ENCODE peak calls at places on chromosomes 7 and 10, in nine cellular contexts. One of them, this sample, is unnamed.

GRCh38 chr7:157255201-157255606 is 81.6 kb upstream of the DNAJB6 start:
- DNase-seq in activated T-cell treated with anti-CD3 and anti-CD28 coated beads, Interleukin-2, amount 50 U/mL, for 72 hours: no peak
- DNase-seq in HCEC 1CT: no peak
- DNase-seq in astrocyte of the spinal cord: no peak
- DNase-seq in Peyer's patch: no peak
- DNase-seq in NCI-H446 treated with DMSO at 0.1 percent for 48 hours: no peak
- DNase-seq in hippocampal formation: no peak
- DNase-seq in posterior vena cava: no peak
- DNase-seq in retinal pigment epithelial cell: no peak
- DNase-seq in this sample: no peak

GRCh38 chr10:131681122-131681521 is 219.7 kb upstream of the PPP2R2D start:
- DNase-seq in hippocampal formation: no peak
- DNase-seq in HCEC 1CT: no peak
- DNase-seq in retinal pigment epithelial cell: no peak
- DNase-seq in astrocyte of the spinal cord: no peak
- DNase-seq in posterior vena cava: peak; percentile 32
- DNase-seq in NCI-H446 treated with DMSO at 0.1 percent for 48 hours: no peak
- DNase-seq in Peyer's patch: peak; percentile 29
- DNase-seq in activated T-cell treated with anti-CD3 and anti-CD28 coated beads, Interleukin-2, amount 50 U/mL, for 72 hours: no peak
- DNase-seq in this sample: no peak

GRCh38 chr7:21675255-21675654 is 132.4 kb downstream of the DNAH11 start:
- DNase-seq in NCI-H446 treated with DMSO at 0.1 percent for 48 hours: no peak
- DNase-seq in astrocyte of the spinal cord: no peak
- DNase-seq in hippocampal formation: no peak
- DNase-seq in Peyer's patch: no peak
- DNase-seq in posterior vena cava: no peak
- DNase-seq in activated T-cell treated with anti-CD3 and anti-CD28 coated beads, Interleukin-2, amount 50 U/mL, for 72 hours: no peak
- DNase-seq in HCEC 1CT: peak; percentile 8
- DNase-seq in retinal pigment epithelial cell: peak; percentile 75
- DNase-seq in this sample: no peak

GRCh38 chr10:132498562-132499366 is 38.8 kb upstream of the INPP5A start:
- DNase-seq in activated T-cell treated with anti-CD3 and anti-CD28 coated beads, Interleukin-2, amount 50 U/mL, for 72 hours: no peak
- DNase-seq in hippocampal formation: no peak
- DNase-seq in astrocyte of the spinal cord: no peak
- DNase-seq in posterior vena cava: peak; percentile 50
- DNase-seq in Peyer's patch: peak; percentile 22
- DNase-seq in HCEC 1CT: no peak
- DNase-seq in retinal pigment epithelial cell: no peak
- DNase-seq in NCI-H446 treated with DMSO at 0.1 percent for 48 hours: no peak
- DNase-seq in this sample: no peak

GRCh38 chr10:62214364-62214874 is 54.2 kb downstream of the RTKN2 start:
- DNase-seq in retinal pigment epithelial cell: no peak
- DNase-seq in posterior vena cava: no peak
- DNase-seq in hippocampal formation: no peak
- DNase-seq in activated T-cell treated with anti-CD3 and anti-CD28 coated beads, Interleukin-2, amount 50 U/mL, for 72 hours: no peak
- DNase-seq in Peyer's patch: no peak
- DNase-seq in astrocyte of the spinal cord: no peak
- DNase-seq in HCEC 1CT: no peak
- DNase-seq in NCI-H446 treated with DMSO at 0.1 percent for 48 hours: no peak
- DNase-seq in this sample: no peak

GRCh38 chr10:72316748-72317435 is 37.8 kb downstream of the DNAJB12 start:
- DNase-seq in HCEC 1CT: no peak
- DNase-seq in activated T-cell treated with anti-CD3 and anti-CD28 coated beads, Interleukin-2, amount 50 U/mL, for 72 hours: peak; percentile 63
- DNase-seq in hippocampal formation: peak; percentile 38
- DNase-seq in Peyer's patch: peak; percentile 85
- DNase-seq in retinal pigment epithelial cell: no peak
- DNase-seq in NCI-H446 treated with DMSO at 0.1 percent for 48 hours: no peak
- DNase-seq in astrocyte of the spinal cord: no peak
- DNase-seq in posterior vena cava: peak; percentile 88
- DNase-seq in this sample: no peak

GRCh38 chr7:12389089-12389700 is 14.5 kb downstream of the VWDE start:
- DNase-seq in astrocyte of the spinal cord: peak; percentile 70
- DNase-seq in retinal pigment epithelial cell: no peak
- DNase-seq in Peyer's patch: no peak
- DNase-seq in activated T-cell treated with anti-CD3 and anti-CD28 coated beads, Interleukin-2, amount 50 U/mL, for 72 hours: peak; percentile 41
- DNase-seq in posterior vena cava: no peak
- DNase-seq in HCEC 1CT: peak; percentile 65
- DNase-seq in NCI-H446 treated with DMSO at 0.1 percent for 48 hours: peak; percentile 30
- DNase-seq in hippocampal formation: no peak
- DNase-seq in this sample: peak; percentile 11

GRCh38 chr7:129607471-129608120 is 3.9 kb upstream of the NRF1 start:
- DNase-seq in NCI-H446 treated with DMSO at 0.1 percent for 48 hours: no peak
- DNase-seq in activated T-cell treated with anti-CD3 and anti-CD28 coated beads, Interleukin-2, amount 50 U/mL, for 72 hours: peak; percentile 63
- DNase-seq in retinal pigment epithelial cell: no peak
- DNase-seq in astrocyte of the spinal cord: peak; percentile 23
- DNase-seq in Peyer's patch: no peak
- DNase-seq in hippocampal formation: no peak
- DNase-seq in posterior vena cava: no peak
- DNase-seq in HCEC 1CT: peak; percentile 40
- DNase-seq in this sample: no peak

GRCh38 chr10:122033224-122033926 is 44.4 kb downstream of the TACC2 start:
- DNase-seq in Peyer's patch: no peak
- DNase-seq in NCI-H446 treated with DMSO at 0.1 percent for 48 hours: no peak
- DNase-seq in hippocampal formation: no peak
- DNase-seq in posterior vena cava: no peak
- DNase-seq in retinal pigment epithelial cell: no peak
- DNase-seq in activated T-cell treated with anti-CD3 and anti-CD28 coated beads, Interleukin-2, amount 50 U/mL, for 72 hours: no peak
- DNase-seq in astrocyte of the spinal cord: no peak
- DNase-seq in HCEC 1CT: no peak
- DNase-seq in this sample: no peak

GRCh38 chr10:95567903-95568630 is 6.9 kb upstream of the SORBS1 start:
- DNase-seq in hippocampal formation: no peak
- DNase-seq in astrocyte of the spinal cord: no peak
- DNase-seq in retinal pigment epithelial cell: no peak
- DNase-seq in activated T-cell treated with anti-CD3 and anti-CD28 coated beads, Interleukin-2, amount 50 U/mL, for 72 hours: no peak
- DNase-seq in posterior vena cava: no peak
- DNase-seq in HCEC 1CT: no peak
- DNase-seq in Peyer's patch: no peak
- DNase-seq in NCI-H446 treated with DMSO at 0.1 percent for 48 hours: no peak
- DNase-seq in this sample: no peak

GRCh38 chr7:100604976-100605911 is 3.1 kb downstream of the PCOLCE start:
- DNase-seq in activated T-cell treated with anti-CD3 and anti-CD28 coated beads, Interleukin-2, amount 50 U/mL, for 72 hours: peak; percentile 43
- DNase-seq in astrocyte of the spinal cord: peak; percentile 22
- DNase-seq in Peyer's patch: peak; percentile 71
- DNase-seq in posterior vena cava: no peak
- DNase-seq in HCEC 1CT: no peak
- DNase-seq in retinal pigment epithelial cell: no peak
- DNase-seq in hippocampal formation: no peak
- DNase-seq in NCI-H446 treated with DMSO at 0.1 percent for 48 hours: no peak
- DNase-seq in this sample: peak; percentile 11

GRCh38 chr7:100022621-100023020 is 7.2 kb downstream of the ZKSCAN1 start:
- DNase-seq in posterior vena cava: no peak
- DNase-seq in activated T-cell treated with anti-CD3 and anti-CD28 coated beads, Interleukin-2, amount 50 U/mL, for 72 hours: no peak
- DNase-seq in HCEC 1CT: no peak
- DNase-seq in NCI-H446 treated with DMSO at 0.1 percent for 48 hours: no peak
- DNase-seq in retinal pigment epithelial cell: no peak
- DNase-seq in Peyer's patch: no peak
- DNase-seq in hippocampal formation: no peak
- DNase-seq in astrocyte of the spinal cord: no peak
- DNase-seq in this sample: no peak

GRCh38 chr10:101139421-101139911 is 8.4 kb downstream of the TLX1 start:
- DNase-seq in NCI-H446 treated with DMSO at 0.1 percent for 48 hours: no peak
- DNase-seq in hippocampal formation: no peak
- DNase-seq in Peyer's patch: no peak
- DNase-seq in retinal pigment epithelial cell: no peak
- DNase-seq in activated T-cell treated with anti-CD3 and anti-CD28 coated beads, Interleukin-2, amount 50 U/mL, for 72 hours: no peak
- DNase-seq in HCEC 1CT: peak; percentile 53
- DNase-seq in posterior vena cava: no peak
- DNase-seq in astrocyte of the spinal cord: no peak
- DNase-seq in this sample: no peak

GRCh38 chr10:15780353-15781135 is 60.8 kb upstream of the ITGA8 start:
- DNase-seq in hippocampal formation: no peak
- DNase-seq in astrocyte of the spinal cord: no peak
- DNase-seq in HCEC 1CT: peak; percentile 58
- DNase-seq in NCI-H446 treated with DMSO at 0.1 percent for 48 hours: no peak
- DNase-seq in posterior vena cava: peak; percentile 83
- DNase-seq in Peyer's patch: no peak
- DNase-seq in activated T-cell treated with anti-CD3 and anti-CD28 coated beads, Interleukin-2, amount 50 U/mL, for 72 hours: no peak
- DNase-seq in retinal pigment epithelial cell: peak; percentile 43
- DNase-seq in this sample: no peak

GRCh38 chr10:124161212-124162000 is 68.0 kb upstream of the CHST15 start:
- DNase-seq in NCI-H446 treated with DMSO at 0.1 percent for 48 hours: no peak
- DNase-seq in hippocampal formation: no peak
- DNase-seq in posterior vena cava: peak; percentile 67
- DNase-seq in HCEC 1CT: no peak
- DNase-seq in retinal pigment epithelial cell: no peak
- DNase-seq in Peyer's patch: no peak
- DNase-seq in activated T-cell treated with anti-CD3 and anti-CD28 coated beads, Interleukin-2, amount 50 U/mL, for 72 hours: no peak
- DNase-seq in astrocyte of the spinal cord: no peak
- DNase-seq in this sample: no peak

GRCh38 chr7:4361774-4362173 is 320.3 kb upstream of the FOXK1 start:
- DNase-seq in NCI-H446 treated with DMSO at 0.1 percent for 48 hours: no peak
- DNase-seq in hippocampal formation: no peak
- DNase-seq in activated T-cell treated with anti-CD3 and anti-CD28 coated beads, Interleukin-2, amount 50 U/mL, for 72 hours: no peak
- DNase-seq in posterior vena cava: no peak
- DNase-seq in retinal pigment epithelial cell: no peak
- DNase-seq in Peyer's patch: no peak
- DNase-seq in astrocyte of the spinal cord: no peak
- DNase-seq in HCEC 1CT: no peak
- DNase-seq in this sample: no peak

GRCh38 chr10:6070647-6071046 is 8.5 kb upstream of the IL2RA start:
- DNase-seq in hippocampal formation: no peak
- DNase-seq in astrocyte of the spinal cord: no peak
- DNase-seq in activated T-cell treated with anti-CD3 and anti-CD28 coated beads, Interleukin-2, amount 50 U/mL, for 72 hours: peak; percentile 83
- DNase-seq in posterior vena cava: peak; percentile 58
- DNase-seq in Peyer's patch: no peak
- DNase-seq in NCI-H446 treated with DMSO at 0.1 percent for 48 hours: no peak
- DNase-seq in retinal pigment epithelial cell: no peak
- DNase-seq in HCEC 1CT: no peak
- DNase-seq in this sample: no peak

GRCh38 chr7:27723086-27723485 is 16.9 kb upstream of the TAX1BP1 start:
- DNase-seq in HCEC 1CT: peak; percentile 28
- DNase-seq in activated T-cell treated with anti-CD3 and anti-CD28 coated beads, Interleukin-2, amount 50 U/mL, for 72 hours: no peak
- DNase-seq in Peyer's patch: no peak
- DNase-seq in hippocampal formation: no peak
- DNase-seq in posterior vena cava: no peak
- DNase-seq in astrocyte of the spinal cord: peak; percentile 9
- DNase-seq in retinal pigment epithelial cell: no peak
- DNase-seq in NCI-H446 treated with DMSO at 0.1 percent for 48 hours: peak; percentile 81
- DNase-seq in this sample: no peak

GRCh38 chr10:42953684-42954674 is 122.9 kb upstream of the RET start:
- DNase-seq in hippocampal formation: no peak
- DNase-seq in astrocyte of the spinal cord: no peak
- DNase-seq in HCEC 1CT: no peak
- DNase-seq in posterior vena cava: peak; percentile 68
- DNase-seq in Peyer's patch: no peak
- DNase-seq in activated T-cell treated with anti-CD3 and anti-CD28 coated beads, Interleukin-2, amount 50 U/mL, for 72 hours: no peak
- DNase-seq in NCI-H446 treated with DMSO at 0.1 percent for 48 hours: no peak
- DNase-seq in retinal pigment epithelial cell: no peak
- DNase-seq in this sample: no peak

GRCh38 chr10:113665806-113666354 is 2.0 kb upstream of the NRAP start:
- DNase-seq in retinal pigment epithelial cell: peak; percentile 96
- DNase-seq in hippocampal formation: no peak
- DNase-seq in activated T-cell treated with anti-CD3 and anti-CD28 coated beads, Interleukin-2, amount 50 U/mL, for 72 hours: no peak
- DNase-seq in Peyer's patch: no peak
- DNase-seq in HCEC 1CT: peak; percentile 81
- DNase-seq in astrocyte of the spinal cord: peak; percentile 78
- DNase-seq in posterior vena cava: peak; percentile 83
- DNase-seq in NCI-H446 treated with DMSO at 0.1 percent for 48 hours: no peak
- DNase-seq in this sample: no peak

GRCh38 chr10:63421591-63421990 is 44.2 kb downstream of the JMJD1C start:
- DNase-seq in retinal pigment epithelial cell: no peak
- DNase-seq in NCI-H446 treated with DMSO at 0.1 percent for 48 hours: no peak
- DNase-seq in HCEC 1CT: no peak
- DNase-seq in posterior vena cava: no peak
- DNase-seq in astrocyte of the spinal cord: no peak
- DNase-seq in activated T-cell treated with anti-CD3 and anti-CD28 coated beads, Interleukin-2, amount 50 U/mL, for 72 hours: no peak
- DNase-seq in Peyer's patch: no peak
- DNase-seq in hippocampal formation: no peak
- DNase-seq in this sample: peak; percentile 14

GRCh38 chr10:100872034-100872791 is 40.5 kb upstream of the SLF2 start:
- DNase-seq in posterior vena cava: peak; percentile 73
- DNase-seq in activated T-cell treated with anti-CD3 and anti-CD28 coated beads, Interleukin-2, amount 50 U/mL, for 72 hours: peak; percentile 87
- DNase-seq in HCEC 1CT: peak; percentile 47
- DNase-seq in astrocyte of the spinal cord: peak; percentile 70
- DNase-seq in retinal pigment epithelial cell: no peak
- DNase-seq in Peyer's patch: no peak
- DNase-seq in hippocampal formation: no peak
- DNase-seq in NCI-H446 treated with DMSO at 0.1 percent for 48 hours: no peak
- DNase-seq in this sample: peak; percentile 23

GRCh38 chr7:22192778-22193177 is 164.2 kb downstream of the RAPGEF5 start:
- DNase-seq in HCEC 1CT: no peak
- DNase-seq in Peyer's patch: no peak
- DNase-seq in NCI-H446 treated with DMSO at 0.1 percent for 48 hours: no peak
- DNase-seq in retinal pigment epithelial cell: no peak
- DNase-seq in posterior vena cava: no peak
- DNase-seq in astrocyte of the spinal cord: no peak
- DNase-seq in hippocampal formation: no peak
- DNase-seq in activated T-cell treated with anti-CD3 and anti-CD28 coated beads, Interleukin-2, amount 50 U/mL, for 72 hours: no peak
- DNase-seq in this sample: no peak

GRCh38 chr7:94289071-94289470 is 105.6 kb upstream of the COL1A2 start:
- DNase-seq in astrocyte of the spinal cord: peak; percentile 90
- DNase-seq in posterior vena cava: peak; percentile 75
- DNase-seq in Peyer's patch: no peak
- DNase-seq in activated T-cell treated with anti-CD3 and anti-CD28 coated beads, Interleukin-2, amount 50 U/mL, for 72 hours: no peak
- DNase-seq in HCEC 1CT: peak; percentile 81
- DNase-seq in NCI-H446 treated with DMSO at 0.1 percent for 48 hours: peak; percentile 51
- DNase-seq in hippocampal formation: peak; percentile 36
- DNase-seq in retinal pigment epithelial cell: no peak
- DNase-seq in this sample: no peak

GRCh38 chr10:4294271-4294670 is 509.3 kb upstream of the KLF6 start:
- DNase-seq in HCEC 1CT: no peak
- DNase-seq in Peyer's patch: no peak
- DNase-seq in retinal pigment epithelial cell: no peak
- DNase-seq in hippocampal formation: no peak
- DNase-seq in astrocyte of the spinal cord: no peak
- DNase-seq in posterior vena cava: no peak
- DNase-seq in activated T-cell treated with anti-CD3 and anti-CD28 coated beads, Interleukin-2, amount 50 U/mL, for 72 hours: no peak
- DNase-seq in NCI-H446 treated with DMSO at 0.1 percent for 48 hours: no peak
- DNase-seq in this sample: no peak

GRCh38 chr7:1321411-1322239 is 89.0 kb downstream of the UNCX start:
- DNase-seq in astrocyte of the spinal cord: no peak
- DNase-seq in activated T-cell treated with anti-CD3 and anti-CD28 coated beads, Interleukin-2, amount 50 U/mL, for 72 hours: no peak
- DNase-seq in posterior vena cava: peak; percentile 76
- DNase-seq in hippocampal formation: no peak
- DNase-seq in HCEC 1CT: no peak
- DNase-seq in Peyer's patch: peak; percentile 15
- DNase-seq in retinal pigment epithelial cell: no peak
- DNase-seq in NCI-H446 treated with DMSO at 0.1 percent for 48 hours: no peak
- DNase-seq in this sample: no peak

GRCh38 chr10:123026266-123026665 is 17.5 kb downstream of the ACADSB start:
- DNase-seq in astrocyte of the spinal cord: no peak
- DNase-seq in HCEC 1CT: no peak
- DNase-seq in NCI-H446 treated with DMSO at 0.1 percent for 48 hours: no peak
- DNase-seq in posterior vena cava: no peak
- DNase-seq in hippocampal formation: no peak
- DNase-seq in activated T-cell treated with anti-CD3 and anti-CD28 coated beads, Interleukin-2, amount 50 U/mL, for 72 hours: no peak
- DNase-seq in Peyer's patch: no peak
- DNase-seq in retinal pigment epithelial cell: no peak
- DNase-seq in this sample: no peak

GRCh38 chr7:11567571-11567970 is 264.4 kb downstream of the THSD7A start:
- DNase-seq in hippocampal formation: no peak
- DNase-seq in Peyer's patch: no peak
- DNase-seq in retinal pigment epithelial cell: no peak
- DNase-seq in astrocyte of the spinal cord: no peak
- DNase-seq in HCEC 1CT: no peak
- DNase-seq in posterior vena cava: no peak
- DNase-seq in activated T-cell treated with anti-CD3 and anti-CD28 coated beads, Interleukin-2, amount 50 U/mL, for 72 hours: no peak
- DNase-seq in NCI-H446 treated with DMSO at 0.1 percent for 48 hours: no peak
- DNase-seq in this sample: no peak

GRCh38 chr10:62237506-62237905 is 31.1 kb downstream of the RTKN2 start:
- DNase-seq in NCI-H446 treated with DMSO at 0.1 percent for 48 hours: no peak
- DNase-seq in hippocampal formation: no peak
- DNase-seq in Peyer's patch: no peak
- DNase-seq in posterior vena cava: no peak
- DNase-seq in astrocyte of the spinal cord: no peak
- DNase-seq in retinal pigment epithelial cell: no peak
- DNase-seq in HCEC 1CT: no peak
- DNase-seq in activated T-cell treated with anti-CD3 and anti-CD28 coated beads, Interleukin-2, amount 50 U/mL, for 72 hours: no peak
- DNase-seq in this sample: no peak

GRCh38 chr7:2603388-2603965 is 28.3 kb upstream of the TTYH3 start:
- DNase-seq in HCEC 1CT: no peak
- DNase-seq in astrocyte of the spinal cord: no peak
- DNase-seq in retinal pigment epithelial cell: peak; percentile 69
- DNase-seq in hippocampal formation: no peak
- DNase-seq in posterior vena cava: no peak
- DNase-seq in activated T-cell treated with anti-CD3 and anti-CD28 coated beads, Interleukin-2, amount 50 U/mL, for 72 hours: no peak
- DNase-seq in NCI-H446 treated with DMSO at 0.1 percent for 48 hours: no peak
- DNase-seq in Peyer's patch: no peak
- DNase-seq in this sample: no peak